ENCODE peak calls at places on chromosome 5, in four cellular contexts. H, R, Z and B are unnamed samples.

GRCh38 chr5:133882107-133882695 is 86.2 kb downstream of the C5orf15 start:
- DNase-seq in H (no peak), Z (no peak), R (no peak), B (no peak)

GRCh38 chr5:17190242-17190778 is 27.1 kb upstream of the BASP1 start:
- DNase-seq in Z (peak), R (peak), H (no peak), B (peak)

GRCh38 chr5:111820072-111820471 is 63.1 kb upstream of the NREP start:
- DNase-seq in Z (no peak), H (no peak), R (no peak), B (no peak)

GRCh38 chr5:160174290-160174689 is 55.0 kb upstream of the FABP6 start:
- DNase-seq in H (no peak), R (no peak), Z (no peak), B (no peak)

GRCh38 chr5:83564069-83564749 is 92.7 kb downstream of the VCAN start:
- DNase-seq in Z (peak), H (no peak), R (peak), B (no peak)

GRCh38 chr5:153546566-153546965 is 56.1 kb downstream of the GRIA1 start:
- DNase-seq in Z (no peak), H (no peak), R (no peak), B (no peak)

GRCh38 chr5:92332039-92332438 is 948.9 kb upstream of the ARRDC3 start:
- DNase-seq in H (no peak), Z (no peak), R (no peak), B (no peak)

GRCh38 chr5:135063511-135064234 is 29.6 kb upstream of the PITX1 start:
- DNase-seq in R (no peak), Z (no peak), H (no peak), B (no peak)

GRCh38 chr5:65480306-65480865 is 1.3 kb downstream of the ADAMTS6 start:
- DNase-seq in Z (peak), H (peak), R (no peak), B (no peak)

GRCh38 chr5:135328128-135328687 is 70.8 kb downstream of the MACROH2A1 start:
- DNase-seq in Z (no peak), R (no peak), H (no peak), B (no peak)

GRCh38 chr5:74042559-74043357 is 416.8 kb downstream of the ARHGEF28 start:
- DNase-seq in H (no peak), Z (peak), R (no peak), B (no peak)

GRCh38 chr5:116068028-116068632 is 16.7 kb upstream of the COMMD10 start:
- DNase-seq in R (peak), Z (peak), H (no peak), B (peak)

GRCh38 chr5:64587370-64587769 is 81.6 kb downstream of the RGS7BP start:
- DNase-seq in H (no peak), R (no peak), Z (no peak), B (no peak)

GRCh38 chr5:179330186-179330900 is 14.9 kb downstream of the ADAMTS2 start:
- DNase-seq in R (no peak), H (no peak), Z (no peak), B (no peak)

GRCh38 chr5:82975812-82976211 is 101.4 kb downstream of the TMEM167A start:
- DNase-seq in R (no peak), Z (no peak), H (no peak), B (no peak)

GRCh38 chr5:131794596-131794995 is 2.2 kb downstream of the FNIP1 start:
- DNase-seq in R (no peak), Z (no peak), H (no peak), B (no peak)

GRCh38 chr5:362978-363765 is 41.7 kb downstream of the AHRR start:
- DNase-seq in Z (no peak), H (no peak), R (no peak), B (no peak)

GRCh38 chr5:177402271-177403043 is 2.0 kb upstream of the PFN3 start:
- DNase-seq in R (peak), H (peak), Z (peak), B (peak)

GRCh38 chr5:138504799-138505198 is 38.2 kb downstream of the ETF1 start:
- DNase-seq in H (no peak), Z (no peak), R (no peak), B (no peak)

GRCh38 chr5:8340261-8340660 is 471.3 kb downstream of the MTRR start:
- DNase-seq in Z (no peak), H (no peak), R (no peak), B (no peak)

GRCh38 chr5:179699640-179700298 is 1.0 kb downstream of the CANX start:
- DNase-seq in H (no peak), Z (no peak), R (no peak), B (no peak)

GRCh38 chr5:1151316-1151715 is 39.5 kb upstream of the SLC12A7 start:
- DNase-seq in H (no peak), R (no peak), Z (no peak), B (no peak)

GRCh38 chr5:1840741-1841521 is 39.7 kb downstream of the NDUFS6 start:
- DNase-seq in R (peak), H (no peak), Z (no peak), B (peak)

GRCh38 chr5:177091232-177091631 is 4.5 kb downstream of the FGFR4 start:
- DNase-seq in H (no peak), Z (no peak), R (no peak), B (no peak)

GRCh38 chr5:54520438-54520846 is 2.9 kb downstream of the SNX18 start:
- DNase-seq in H (no peak), Z (no peak), R (no peak), B (no peak)

GRCh38 chr5:77333036-77333435 is 122.6 kb downstream of the PDE8B start:
- DNase-seq in R (no peak), H (no peak), Z (no peak), B (no peak)

GRCh38 chr5:6703791-6704190 is 9.4 kb upstream of the TENT4A start:
- DNase-seq in H (no peak), R (no peak), Z (no peak), B (no peak)

GRCh38 chr5:33257807-33258491 is 182.8 kb upstream of the TARS1 start:
- DNase-seq in R (no peak), Z (peak), H (no peak), B (no peak)

GRCh38 chr5:144189800-144190429 is 19.2 kb downstream of the KCTD16 start:
- DNase-seq in H (no peak), R (no peak), Z (no peak), B (no peak)

GRCh38 chr5:117089001-117089400 is 514.4 kb upstream of the SEMA6A start:
- DNase-seq in H (no peak), R (no peak), Z (no peak), B (no peak)

GRCh38 chr5:50715001-50715400 is 48.6 kb downstream of the PARP8 start:
- DNase-seq in R (no peak), H (no peak), Z (no peak), B (no peak)

GRCh38 chr5:113489299-113489698 is 1.0 kb upstream of the MCC start:
- DNase-seq in R (no peak), Z (no peak), H (no peak), B (no peak)

GRCh38 chr5:52859619-52860018 is 71.9 kb downstream of the ITGA1 start:
- DNase-seq in R (no peak), H (no peak), Z (no peak), B (no peak)